ENCODE peak calls at places on chromosomes 4 and X, in six cellular contexts. V, A, B, I, U and J are unnamed samples.

GRCh38 chr4:140152015-140152703 is 1.8 kb downstream of the MAML3 start:
- DNase-seq in V (peak; percentile 68), B (peak; percentile 31), U (peak; percentile 46), I (peak; percentile 76), A (peak; percentile 83), J (peak; percentile 82)

GRCh38 chr4:42357325-42357724 is 40.0 kb upstream of the SHISA3 start:
- DNase-seq in V (no peak), A (no peak), B (no peak), U (no peak), I (no peak), J (no peak)

GRCh38 chrX:11040405-11040804 is 70.7 kb upstream of the HCCS start:
- DNase-seq in A (no peak), U (no peak), I (no peak), B (no peak), V (no peak), J (no peak)

GRCh38 chr4:152348670-152349069 is 187.2 kb downstream of the FBXW7 start:
- DNase-seq in A (no peak), I (peak; percentile 23), V (no peak), B (peak; percentile 67), U (no peak), J (no peak)

GRCh38 chr4:182880387-182881356 is 36.5 kb downstream of the DCTD start:
- DNase-seq in U (no peak), V (peak; percentile 57), B (no peak), I (no peak), A (no peak), J (peak; percentile 68)

GRCh38 chrX:44474410-44474809 is 68.2 kb downstream of the FUNDC1 start:
- DNase-seq in V (no peak), U (no peak), I (no peak), B (no peak), A (no peak), J (no peak)

GRCh38 chr4:152578670-152579069 is 42.8 kb upstream of the FBXW7 start:
- DNase-seq in V (no peak), U (no peak), I (no peak), A (no peak), B (no peak), J (no peak)

GRCh38 chr4:55635760-55636621 is at the start of gene NMU:
- DNase-seq in U (peak; percentile 67), B (no peak), V (peak; percentile 27), A (no peak), I (peak; percentile 79), J (peak; percentile 42)

GRCh38 chr4:138499627-138500026 is 257.5 kb upstream of the SLC7A11 start:
- DNase-seq in A (no peak), U (no peak), I (no peak), V (no peak), B (no peak), J (no peak)

GRCh38 chr4:77347341-77347740 is 190.3 kb downstream of the CCNG2 start:
- DNase-seq in V (no peak), U (no peak), I (no peak), B (no peak), A (no peak), J (no peak)
- H3K27ac ChIP-seq in V (no peak overlapping the region), U (no peak overlapping the region), I (no peak overlapping the region), B (no peak overlapping the region), A (no peak overlapping the region), J (no peak overlapping the region)

GRCh38 chr4:40843696-40844095 is 93.9 kb downstream of the NSUN7 start:
- DNase-seq in V (no peak), A (no peak), I (peak; percentile 28), B (peak; percentile 35), U (no peak), J (no peak)
- H3K27ac ChIP-seq in V (no peak overlapping the region), A (no peak overlapping the region), I (no peak overlapping the region), B (no peak overlapping the region), U (no peak overlapping the region), J (no peak overlapping the region)

DNA sequence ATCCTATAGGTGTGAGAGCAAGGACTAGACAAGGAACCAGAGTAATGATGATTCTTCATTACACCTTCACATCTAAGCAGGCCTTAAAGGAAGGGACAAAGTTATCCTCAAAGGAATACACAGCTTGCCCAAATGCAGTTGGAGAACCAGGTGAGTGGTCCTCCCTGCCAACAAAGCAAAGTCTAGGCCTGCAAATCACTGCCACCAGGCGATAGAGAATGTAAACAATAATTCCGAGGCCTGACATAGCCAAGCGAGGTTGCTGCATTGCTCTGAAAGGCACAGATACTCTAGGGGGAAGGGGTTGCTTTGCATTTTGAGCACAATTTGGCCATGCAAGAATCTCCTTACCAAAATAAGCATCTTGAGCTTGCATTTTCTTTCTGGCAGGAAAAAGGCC is 178.2 kb upstream of the FAT1 start:
- DNase-seq in B (no peak), U (no peak), A (no peak), I (no peak), V (no peak), J (no peak)
- H3K27ac ChIP-seq in B (no peak overlapping the region), U (no peak overlapping the region), A (no peak overlapping the region), I (no peak overlapping the region), V (no peak overlapping the region), J (no peak overlapping the region)

DNA sequence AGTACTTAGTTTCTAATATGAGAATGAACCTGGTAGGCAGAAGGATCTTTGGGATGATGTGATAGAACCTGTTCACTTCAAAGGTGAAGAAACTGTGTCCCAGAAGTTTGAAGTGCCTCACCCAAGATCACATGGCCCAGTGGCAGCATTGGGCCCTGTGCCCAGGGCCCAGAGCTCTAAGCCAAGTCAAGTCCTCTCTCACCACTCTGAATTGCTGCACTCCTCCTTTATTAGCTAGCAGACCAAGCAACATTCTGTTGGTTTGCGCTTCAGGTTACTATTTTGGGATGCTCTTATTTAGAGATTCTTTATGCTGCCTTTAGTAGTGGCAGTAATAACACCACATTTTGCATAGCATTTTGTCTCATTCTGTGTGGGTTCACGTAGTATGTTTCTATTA is 82.7 kb downstream of the PARM1 start:
- DNase-seq in U (no peak), I (no peak), A (no peak), B (no peak), V (peak; percentile 59), J (no peak)
- H3K27ac ChIP-seq in U (no peak overlapping the region), I (no peak overlapping the region), A (no peak overlapping the region), B (no peak overlapping the region), V (peak overlapping the region; percentile 81), J (no peak overlapping the region)

GRCh38 chrX:119686087-119686639 is 6.8 kb downstream of the SEPTIN6 start:
- DNase-seq in A (no peak), U (no peak), V (no peak), I (no peak), B (peak; percentile 24), J (no peak)
- H3K27ac ChIP-seq in A (no peak overlapping the region), U (no peak overlapping the region), V (peak overlapping the region; percentile 80), I (peak overlapping the region; percentile 53), B (peak overlapping the region; percentile 77), J (peak overlapping the region; percentile 77)

GRCh38 chr4:94571720-94572119 is 120.0 kb downstream of the PDLIM5 start:
- DNase-seq in B (no peak), U (no peak), A (no peak), I (no peak), V (no peak), J (no peak)
- H3K27ac ChIP-seq in B (peak overlapping the region; percentile 5), U (no peak overlapping the region), A (no peak overlapping the region), I (no peak overlapping the region), V (no peak overlapping the region), J (no peak overlapping the region)

GRCh38 chr4:56745082-56745481 is 64.0 kb upstream of the HOPX start:
- DNase-seq in I (no peak), V (no peak), B (no peak), A (no peak), U (no peak), J (no peak)
- H3K27ac ChIP-seq in I (no peak overlapping the region), V (no peak overlapping the region), B (no peak overlapping the region), A (no peak overlapping the region), U (no peak overlapping the region), J (no peak overlapping the region)

DNA sequence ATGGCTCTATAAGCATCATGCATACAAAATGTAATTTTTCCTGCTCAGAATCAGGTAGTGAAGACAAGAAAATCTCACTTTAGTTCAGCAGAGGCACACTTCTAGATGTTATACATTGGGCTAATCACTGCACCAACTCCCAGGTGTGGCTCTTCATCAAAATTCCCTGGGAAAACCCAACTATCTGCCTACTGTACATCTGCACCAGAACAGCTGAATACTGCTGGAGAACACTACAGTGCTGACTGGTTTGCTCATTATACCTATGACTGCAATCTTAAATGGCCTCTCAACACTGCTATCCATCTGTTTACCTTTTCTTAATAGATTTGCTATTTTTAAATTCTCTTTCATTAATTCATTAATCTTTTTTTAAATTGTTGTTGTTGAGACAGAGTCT is 92.0 kb downstream of the UGT8 start:
- DNase-seq in U (no peak), A (no peak), V (no peak), I (no peak), B (no peak), J (no peak)
- H3K27ac ChIP-seq in U (no peak overlapping the region), A (no peak overlapping the region), V (no peak overlapping the region), I (no peak overlapping the region), B (no peak overlapping the region), J (no peak overlapping the region)